ENCODE peak calls at places on chromosomes 1 and 21, in ten cellular contexts. C, L, R, P, O, E, N, W, Y and T are unnamed samples.

GRCh38 chr1:223297800-223298199 is 66.2 kb downstream of the SUSD4 start:
- DNase-seq in O (no peak), N (no peak), W (no peak), Y (no peak), R (no peak), P (no peak), L (no peak), C (no peak), E (no peak), T (no peak)

GRCh38 chr1:26696645-26697440 is 1.0 kb downstream of the ARID1A start:
- DNase-seq in R (peak), Y (no peak), W (peak), N (peak), P (peak), L (no peak), E (peak), C (no peak), O (no peak), T (peak)

GRCh38 chr1:211236633-211237321 is 22.4 kb upstream of the RCOR3 start:
- DNase-seq in C (no peak), O (no peak), E (no peak), W (no peak), Y (no peak), P (no peak), L (no peak), N (no peak), R (no peak), T (no peak)

GRCh38 chr21:44024895-44025353 is 12.8 kb downstream of the TRAPPC10 start:
- DNase-seq in E (no peak), W (peak), N (peak), Y (no peak), R (no peak), O (peak), L (no peak), P (no peak), C (no peak), T (peak)

GRCh38 chr1:54803761-54804470 is 2.8 kb upstream of the TTC22 start:
- DNase-seq in Y (no peak), E (no peak), R (no peak), W (no peak), O (no peak), C (no peak), N (no peak), P (no peak), L (no peak), T (no peak)

GRCh38 chr1:116819081-116819480 is 64.9 kb downstream of the CD2 start:
- DNase-seq in R (no peak), P (no peak), C (no peak), W (no peak), E (no peak), Y (no peak), N (no peak), L (no peak), O (no peak), T (no peak)

GRCh38 chr21:33115586-33116541 is 45.9 kb downstream of the OLIG1 start:
- DNase-seq in E (no peak), L (no peak), O (no peak), P (no peak), Y (no peak), C (peak), R (no peak), N (no peak), W (peak), T (no peak)

GRCh38 chr1:190578015-190578414 is 100.4 kb upstream of the BRINP3 start:
- DNase-seq in O (no peak), P (no peak), R (no peak), Y (no peak), N (no peak), C (no peak), L (no peak), E (no peak), W (no peak), T (no peak)

GRCh38 chr1:197783510-197783948 is 8.2 kb upstream of the DENND1B start:
- DNase-seq in O (no peak), W (no peak), R (no peak), C (no peak), L (peak), N (no peak), E (no peak), Y (no peak), P (no peak), T (no peak)

GRCh38 chr1:93977546-93977945 is 68.3 kb upstream of the GCLM start:
- DNase-seq in N (no peak), O (no peak), L (peak), R (no peak), E (no peak), P (no peak), Y (no peak), C (no peak), W (no peak), T (no peak)

GRCh38 chr1:98796049-98796448 is 134.5 kb downstream of the SNX7 start:
- DNase-seq in R (no peak), P (no peak), O (no peak), E (no peak), C (no peak), N (no peak), W (no peak), Y (no peak), L (no peak), T (no peak)

GRCh38 chr21:32463367-32463766 is 50.9 kb downstream of the EVA1C start:
- DNase-seq in R (no peak), N (no peak), O (no peak), C (no peak), P (no peak), E (no peak), W (no peak), L (peak), Y (no peak), T (no peak)